ENCODE peak calls at places on chromosomes 3 and 15, in nine cellular contexts. W is effector memory CD8-positive, alpha-beta T cell; K is epithelial cell of esophagus; L is NCI-H345; N is stimulated activated CD4-positive, alpha-beta T cell treated with anti-CD3 and anti-CD28 coated beads, Interleukin-2, amount 100 ng/mL, for 48 hours; V is cerebellar cortex; D is iPS-NIHi11; J is cardiac muscle cell; S is occipital lobe. C is an unnamed sample.

GRCh38 chr3:57161131-57161538 is 4.0 kb downstream of the IL17RD start:
- DNase-seq in L (no peak), S (no peak), K (no peak), N (no peak), D (no peak), J (peak), W (no peak), V (no peak), C (no peak)

GRCh38 chr3:151135548-151136337 is 50.3 kb downstream of the MED12L start:
- DNase-seq in D (no peak), N (peak), S (no peak), V (peak), L (peak), K (no peak), J (no peak), W (peak), C (no peak)

GRCh38 chr3:52240886-52241244 is 1.9 kb upstream of the TWF2 start:
- DNase-seq in K (no peak), V (no peak), D (no peak), L (peak), N (no peak), W (no peak), J (no peak), S (no peak), C (no peak)

GRCh38 chr3:17194116-17194515 is 309.4 kb downstream of the PLCL2 start:
- DNase-seq in S (no peak), J (no peak), W (no peak), N (no peak), D (no peak), V (peak), L (no peak), K (no peak), C (no peak)

GRCh38 chr3:37542772-37543449 is 318.8 kb upstream of the CTDSPL start:
- DNase-seq in J (no peak), N (no peak), S (no peak), V (no peak), L (no peak), W (no peak), D (no peak), K (no peak), C (no peak)

GRCh38 chr3:44120721-44121582 is 120.7 kb upstream of the TOPAZ1 start:
- DNase-seq in L (no peak), V (no peak), S (no peak), N (no peak), J (peak), K (no peak), D (no peak), W (no peak), C (no peak)

GRCh38 chr3:10622456-10622855 is 117.1 kb upstream of the ATP2B2 start:
- DNase-seq in V (no peak), W (no peak), L (no peak), D (no peak), K (peak), J (no peak), S (no peak), N (no peak), C (no peak)

GRCh38 chr15:59199775-59200465 is 6.7 kb upstream of the LDHAL6B start:
- DNase-seq in L (no peak), J (peak), V (no peak), S (no peak), D (no peak), W (no peak), N (no peak), K (peak), C (no peak)

GRCh38 chr3:88957751-88958452 is 149.5 kb upstream of the EPHA3 start:
- DNase-seq in N (no peak), W (no peak), S (no peak), L (no peak), J (peak), D (no peak), V (no peak), K (peak), C (no peak)

GRCh38 chr3:13264468-13264795 is 155.7 kb downstream of the NUP210 start:
- DNase-seq in K (no peak), S (no peak), V (no peak), W (no peak), N (no peak), D (no peak), J (no peak), L (no peak), C (no peak)

GRCh38 chr15:96153938-96154337 is 176.6 kb upstream of the NR2F2 start:
- DNase-seq in J (no peak), N (no peak), L (no peak), S (no peak), D (no peak), K (no peak), V (no peak), W (no peak), C (no peak)

GRCh38 chr3:111173328-111173900 is 101.8 kb downstream of the NECTIN3 start:
- DNase-seq in V (no peak), N (no peak), D (peak), J (no peak), W (no peak), S (no peak), L (no peak), K (peak), C (no peak)

GRCh38 chr3:172760406-172760805 is 9.9 kb downstream of the ECT2 start:
- DNase-seq in L (no peak), W (no peak), N (no peak), V (no peak), D (no peak), J (peak), S (no peak), K (peak), C (no peak)

GRCh38 chr3:16288664-16289063 is 23.7 kb downstream of the OXNAD1 start:
- DNase-seq in L (no peak), N (no peak), W (no peak), K (no peak), S (no peak), J (no peak), D (no peak), V (no peak), C (no peak)

GRCh38 chr15:62850791-62851291 is 191.7 kb upstream of the TPM1 start:
- DNase-seq in V (peak), W (no peak), D (peak), S (no peak), K (peak), J (peak), N (no peak), L (no peak), C (peak)

GRCh38 chr15:57297163-57297593 is 79.1 kb upstream of the CGNL1 start:
- DNase-seq in J (no peak), W (no peak), S (no peak), N (no peak), D (no peak), K (no peak), V (no peak), L (peak), C (no peak)

GRCh38 chr15:99435761-99436346 is 129.9 kb upstream of the MEF2A start:
- DNase-seq in W (no peak), J (no peak), S (no peak), N (no peak), D (no peak), L (no peak), K (no peak), V (no peak), C (no peak)

GRCh38 chr3:34780973-34781372 is 858.4 kb upstream of the ARPP21 start:
- DNase-seq in D (no peak), V (no peak), S (no peak), J (peak), N (no peak), L (no peak), K (no peak), W (no peak), C (no peak)

GRCh38 chr3:18190646-18191045 is 234.5 kb downstream of the SATB1 start:
- DNase-seq in D (no peak), J (peak), W (no peak), V (no peak), N (no peak), S (no peak), K (no peak), L (no peak), C (no peak)

GRCh38 chr15:34886134-34886533 is 83.4 kb downstream of the AQR start:
- DNase-seq in L (no peak), J (peak), V (no peak), D (no peak), N (no peak), K (no peak), S (no peak), W (no peak), C (no peak)

GRCh38 chr3:29329986-29330514 is 49.2 kb downstream of the RBMS3 start:
- DNase-seq in N (no peak), J (peak), L (no peak), K (peak), W (no peak), D (no peak), S (no peak), V (no peak), C (no peak)

GRCh38 chr15:77525411-77525811 is 104.7 kb downstream of the HMG20A start:
- DNase-seq in V (no peak), L (no peak), J (no peak), N (no peak), S (no peak), K (no peak), W (no peak), D (no peak), C (no peak)

GRCh38 chr15:36284911-36285310 is 294.5 kb upstream of the CDIN1 start:
- DNase-seq in L (no peak), J (no peak), W (no peak), N (no peak), S (no peak), D (no peak), V (no peak), K (no peak), C (no peak)

GRCh38 chr3:17643691-17644090 is 98.7 kb downstream of the TBC1D5 start:
- DNase-seq in J (peak), L (no peak), N (no peak), D (no peak), K (no peak), S (no peak), V (no peak), W (no peak), C (no peak)

GRCh38 chr3:45917146-45917885 is 25.9 kb upstream of the CXCR6 start:
- DNase-seq in S (no peak), D (no peak), N (no peak), K (peak), L (peak), V (no peak), J (no peak), W (no peak), C (no peak)

GRCh38 chr3:15815696-15816095 is 17.9 kb upstream of the ANKRD28 start:
- DNase-seq in N (no peak), V (peak), K (peak), L (no peak), W (no peak), D (no peak), S (no peak), J (peak), C (no peak)

GRCh38 chr3:114221165-114221880 is 16.1 kb downstream of the ZNF80 start:
- DNase-seq in K (no peak), J (peak), D (no peak), W (peak), S (no peak), N (no peak), L (no peak), V (no peak), C (no peak)

GRCh38 chr3:185225523-185225922 is 28.3 kb downstream of the EHHADH start:
- DNase-seq in W (no peak), N (no peak), V (no peak), S (no peak), J (peak), L (no peak), D (no peak), K (peak), C (no peak)

GRCh38 chr15:38991126-38991525 is 426.5 kb upstream of the RASGRP1 start:
- DNase-seq in S (no peak), V (peak), K (peak), L (no peak), N (no peak), W (no peak), J (peak), D (peak), C (no peak)

GRCh38 chr3:116517308-116517707 is 72.0 kb upstream of the LSAMP start:
- DNase-seq in D (peak), N (no peak), J (peak), L (no peak), K (peak), S (no peak), W (no peak), V (peak), C (no peak)

GRCh38 chr15:82918607-82919230 is 33.8 kb downstream of the HOMER2 start:
- DNase-seq in W (no peak), D (no peak), J (no peak), K (peak), N (no peak), S (no peak), V (peak), L (no peak), C (no peak)

GRCh38 chr3:110576962-110577361 is 494.7 kb upstream of the NECTIN3 start:
- DNase-seq in K (peak), L (no peak), S (no peak), V (no peak), N (no peak), D (peak), J (peak), W (no peak), C (no peak)

GRCh38 chr3:76866729-76867461 is 173.0 kb upstream of the ROBO2 start:
- DNase-seq in L (no peak), K (no peak), J (no peak), N (no peak), D (no peak), W (no peak), S (no peak), V (no peak), C (no peak)

GRCh38 chr15:96352594-96353377 is 22.3 kb downstream of the NR2F2 start:
- DNase-seq in S (no peak), V (no peak), D (no peak), N (no peak), L (no peak), J (no peak), K (peak), W (no peak), C (no peak)

GRCh38 chr15:70998319-70998718 is 105.7 kb downstream of the LRRC49 start:
- DNase-seq in J (no peak), S (no peak), D (no peak), K (no peak), V (no peak), L (no peak), N (no peak), W (no peak), C (no peak)

GRCh38 chr15:62975515-62975914 is 67.0 kb upstream of the TPM1 start:
- DNase-seq in L (no peak), D (no peak), J (no peak), V (peak), S (no peak), K (no peak), W (no peak), N (no peak), C (no peak)

GRCh38 chr3:173993299-173993698 is 595.8 kb downstream of the NLGN1 start:
- DNase-seq in D (peak), K (peak), J (peak), W (no peak), V (no peak), S (no peak), N (no peak), L (no peak), C (no peak)

GRCh38 chr3:149367021-149367840 is 10.2 kb downstream of the TM4SF1 start:
- DNase-seq in S (no peak), J (peak), V (peak), W (no peak), L (no peak), K (peak), N (no peak), D (no peak), C (no peak)

C was measured in nephron progenitor cell.